ENCODE peak calls at places on chromosomes 16 and 17, in four cellular contexts. W is left lung, U is astrocyte of the hippocampus, H is C1 segment of cervical spinal cord. N is an unnamed sample.

GRCh38 chr17:259341-259976 is 78.0 kb upstream of the DOC2B start:
- DNase-seq in W (no peak), U (peak), H (no peak), N (no peak)

GRCh38 chr17:1644493-1645206 is 882 bp downstream of the SCARF1 start:
- DNase-seq in W (peak), U (peak), H (no peak), N (no peak)

GRCh38 chr17:40348562-40349476 is 15.7 kb downstream of the GJD3 start:
- DNase-seq in W (peak), U (peak), H (no peak), N (no peak)

GRCh38 chr16:30858829-30859423 is 35.0 kb downstream of the BCL7C start:
- DNase-seq in W (no peak), U (no peak), H (no peak), N (no peak)

GRCh38 chr17:50719924-50720805 is 762 bp downstream of the LUC7L3 start:
- DNase-seq in W (no peak), U (no peak), H (no peak), N (no peak)

GRCh38 chr17:49438885-49439284 is 24.2 kb upstream of the PHB1 start:
- DNase-seq in W (no peak), U (no peak), H (no peak), N (peak)

GRCh38 chr17:78242024-78242742 is 10.8 kb downstream of the TMEM235 start:
- DNase-seq in W (no peak), U (no peak), H (no peak), N (no peak)

GRCh38 chr17:28748852-28749515 is 5.2 kb downstream of the TRAF4 start:
- DNase-seq in W (peak), U (no peak), H (no peak), N (no peak)

GRCh38 chr17:1577657-1578428 is 15.3 kb upstream of the PITPNA start:
- DNase-seq in W (peak), U (no peak), H (no peak), N (no peak)

GRCh38 chr16:27492588-27492979 is 57.1 kb downstream of the GTF3C1 start:
- DNase-seq in W (no peak), U (no peak), H (no peak), N (no peak)

GRCh38 chr16:79610771-79611170 is 10.2 kb upstream of the MAF start:
- DNase-seq in W (no peak), U (no peak), H (no peak), N (no peak)

GRCh38 chr17:49980703-49981197 is 11.8 kb downstream of the DLX4 start:
- DNase-seq in W (no peak), U (no peak), H (no peak), N (peak)

GRCh38 chr17:6995500-6996255 is at the start of gene ALOX12:
- DNase-seq in W (peak), U (peak), H (no peak), N (no peak)

GRCh38 chr17:77602062-77602746 is 356.3 kb upstream of the TNRC6C start:
- DNase-seq in W (no peak), U (peak), H (peak), N (peak)

GRCh38 chr16:57628008-57628781 is at the start of gene ADGRG1:
- DNase-seq in W (peak), U (peak), H (peak), N (peak)

GRCh38 chr17:82177761-82178498 is 34.7 kb downstream of the CCDC57 start:
- DNase-seq in W (no peak), U (no peak), H (no peak), N (no peak)

GRCh38 chr16:1527836-1528811 is 5.3 kb upstream of the TMEM204 start:
- DNase-seq in W (no peak), U (peak), H (no peak), N (no peak)

GRCh38 chr16:29821663-29822115 is 1.4 kb downstream of the MVP start:
- DNase-seq in W (no peak), U (peak), H (no peak), N (peak)